ENCODE peak calls at places on chromosomes 3 and 15, in seven cellular contexts. Y is hepatocyte, I is psoas muscle, W is testis, F is Peyer's patch, B is stomach, P is uterus. O is an unnamed sample.

GRCh38 chr15:72923304-72923703 is 129.0 kb upstream of the NEO1 start:
- DNase-seq in Y (no peak), P (no peak), F (no peak), B (no peak), I (no peak), W (no peak), O (no peak)

GRCh38 chr3:108219336-108219735 is 2.9 kb downstream of the IFT57 start:
- DNase-seq in P (no peak), Y (no peak), I (no peak), W (no peak), B (no peak), F (no peak), O (no peak)

GRCh38 chr3:76039431-76039830 is 254.1 kb upstream of the ZNF717 start:
- DNase-seq in Y (no peak), W (no peak), P (no peak), F (no peak), I (no peak), B (no peak), O (no peak)

GRCh38 chr3:14256561-14257342 is 78.1 kb downstream of the LSM3 start:
- DNase-seq in F (peak; percentile 73), I (peak; percentile 64), B (peak; percentile 56), W (peak; percentile 44), Y (peak; percentile 44), P (peak; percentile 11), O (no peak)

GRCh38 chr3:51722362-51722761 is 15.5 kb downstream of the GRM2 start:
- DNase-seq in P (no peak), I (no peak), Y (no peak), F (no peak), W (no peak), B (no peak), O (no peak)

GRCh38 chr15:101167791-101168462 is 83.9 kb downstream of the CHSY1 start:
- DNase-seq in I (peak; percentile 83), B (peak; percentile 42), W (peak; percentile 54), Y (peak; percentile 50), P (peak; percentile 75), F (peak; percentile 57), O (peak; percentile 95)

GRCh38 chr3:28726840-28727239 is 378.2 kb upstream of the AZI2 start:
- DNase-seq in I (peak; percentile 62), P (no peak), W (peak; percentile 74), B (peak; percentile 54), F (peak; percentile 52), Y (peak; percentile 56), O (no peak)

GRCh38 chr3:39528844-39529243 is 61.4 kb downstream of the MOBP start:
- DNase-seq in I (no peak), B (no peak), F (no peak), Y (no peak), W (no peak), P (no peak), O (no peak)

GRCh38 chr3:150391200-150391599 is 16.9 kb upstream of the TSC22D2 start:
- DNase-seq in I (no peak), P (no peak), Y (no peak), B (no peak), W (no peak), F (no peak), O (no peak)

GRCh38 chr3:25259871-25260270 is 168.2 kb upstream of the RARB start:
- DNase-seq in F (no peak), W (no peak), Y (peak; percentile 7), I (no peak), B (no peak), P (no peak), O (no peak)

GRCh38 chr3:140922634-140923033 is 19.0 kb upstream of the SLC25A36 start:
- DNase-seq in I (no peak), W (no peak), P (no peak), Y (peak; percentile 26), F (no peak), B (no peak), O (no peak)

GRCh38 chr3:79041621-79042020 is 726.2 kb downstream of the ROBO1 start:
- DNase-seq in Y (no peak), F (no peak), P (no peak), I (no peak), B (no peak), W (no peak), O (no peak)

GRCh38 chr15:73753250-73754130 is at the start of gene INSYN1:
- DNase-seq in B (peak; percentile 47), W (peak; percentile 65), I (peak; percentile 67), Y (peak; percentile 71), P (no peak), F (no peak), O (peak; percentile 66)

GRCh38 chr3:61680617-61681016 is 119.2 kb downstream of the PTPRG start:
- DNase-seq in F (no peak), I (no peak), B (no peak), P (no peak), W (no peak), Y (no peak), O (no peak)

GRCh38 chr3:42182555-42182954 is 83.4 kb downstream of the CCK start:
- DNase-seq in B (no peak), P (no peak), I (no peak), F (no peak), Y (no peak), W (no peak), O (no peak)

GRCh38 chr15:62545392-62546227 is 380.5 kb upstream of the C2CD4B start:
- DNase-seq in W (peak; percentile 59), I (peak; percentile 74), P (peak; percentile 40), B (peak; percentile 75), F (peak; percentile 54), Y (no peak), O (no peak)

GRCh38 chr3:188584162-188584529 is 430.2 kb downstream of the LPP start:
- DNase-seq in F (no peak), Y (peak; percentile 20), B (no peak), I (no peak), P (no peak), W (no peak), O (no peak)

GRCh38 chr3:197854596-197855343 is 63.7 kb downstream of the LRCH3 start:
- DNase-seq in P (no peak), I (no peak), B (no peak), W (no peak), Y (peak; percentile 41), F (no peak), O (peak; percentile 89)

GRCh38 chr3:154776549-154777230 is 303.4 kb upstream of the MME start:
- DNase-seq in F (no peak), P (no peak), I (no peak), Y (no peak), B (no peak), W (no peak), O (no peak)

GRCh38 chr3:153704115-153704514 is 417.1 kb upstream of the ARHGEF26 start:
- DNase-seq in B (no peak), P (no peak), Y (no peak), F (no peak), W (no peak), I (no peak), O (no peak)

GRCh38 chr3:156688849-156689452 is 14.6 kb downstream of the TIPARP start:
- DNase-seq in B (no peak), I (no peak), F (no peak), Y (no peak), P (no peak), W (no peak), O (no peak)

GRCh38 chr3:156685752-156686151 is 11.4 kb downstream of the TIPARP start:
- DNase-seq in B (no peak), F (no peak), P (no peak), I (no peak), W (no peak), Y (no peak), O (no peak)

GRCh38 chr3:156689589-156689988 is 15.2 kb downstream of the TIPARP start:
- DNase-seq in I (no peak), F (no peak), Y (no peak), B (no peak), P (no peak), W (no peak), O (no peak)

GRCh38 chr3:156685198-156685597 is 10.8 kb downstream of the TIPARP start:
- DNase-seq in W (no peak), Y (no peak), P (no peak), B (no peak), I (no peak), F (no peak), O (no peak)

GRCh38 chr3:156687023-156687422 is 12.6 kb downstream of the TIPARP start:
- DNase-seq in P (no peak), B (no peak), I (no peak), Y (no peak), F (no peak), W (no peak), O (no peak)
- H3K4me1 ChIP-seq in P (peaks cover 2% of the 10 kb centered on the region), B (peaks cover 96% of the 10 kb centered on the region), I (peaks cover 78% of the 10 kb centered on the region), Y (peaks cover 38% of the 10 kb centered on the region), F (peaks cover 8% of the 10 kb centered on the region), W (peaks cover 37% of the 10 kb centered on the region), O (peaks cover 98% of the 10 kb centered on the region)

GRCh38 chr3:101848326-101848725 is 988 bp upstream of the NFKBIZ start:
- DNase-seq in B (no peak), W (no peak), I (no peak), Y (no peak), P (no peak), F (no peak), O (no peak)
- H3K27ac ChIP-seq in B (peak overlapping the region; percentile 71), W (peak overlapping the region; percentile 96), I (peak overlapping the region; percentile 97), Y (peak overlapping the region; percentile 94), P (peak overlapping the region; percentile 98), F (peak overlapping the region; percentile 100), O (peak overlapping the region; percentile 71)

DNA sequence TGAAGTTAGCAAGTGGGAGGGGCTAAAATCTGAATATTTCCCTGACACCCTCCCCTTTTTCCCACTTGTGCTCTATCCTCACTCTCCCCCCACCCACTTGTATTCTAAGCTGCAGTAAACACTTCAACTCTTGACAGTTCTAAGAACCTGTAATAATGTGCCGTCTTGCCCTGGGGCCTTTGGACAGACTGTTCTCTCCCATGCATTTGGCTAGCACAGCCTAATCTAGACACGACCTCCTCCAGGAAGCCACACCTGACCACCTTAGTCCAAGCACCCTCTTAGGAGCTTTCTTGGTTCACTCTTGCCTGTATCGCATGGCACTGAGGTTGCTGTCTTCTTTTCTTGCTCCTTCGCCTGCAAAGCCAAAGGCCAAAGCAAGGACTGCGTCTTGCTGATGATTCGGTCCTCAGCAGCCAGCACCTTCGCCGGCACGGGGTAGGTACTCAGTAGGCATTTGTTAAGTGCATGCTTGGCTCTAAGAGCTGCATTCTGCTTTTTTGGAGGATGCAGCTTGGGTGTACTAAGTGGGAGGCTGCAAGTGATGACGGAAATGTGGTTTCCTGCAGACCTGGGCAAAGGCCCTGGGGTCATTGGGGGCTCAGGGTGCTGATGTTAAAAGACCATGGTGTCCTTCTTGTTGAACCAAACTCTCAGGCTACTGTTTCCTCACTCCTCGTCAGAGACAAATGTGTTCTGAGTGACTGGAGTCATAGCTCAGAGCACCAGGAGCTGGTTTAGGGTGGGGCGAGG is 2.0 kb upstream of the ZNF710 start:
- DNase-seq in Y (no peak), W (no peak), I (no peak), P (no peak), F (no peak), B (no peak), O (no peak)
- H3K4me1 ChIP-seq in Y (peaks cover 38% of the 10 kb centered on the region), W (peaks cover 15% of the 10 kb centered on the region), I (peaks cover 22% of the 10 kb centered on the region), P (peaks cover 7% of the 10 kb centered on the region), F (no peaks in the 10 kb centered on the region), B (peaks cover 45% of the 10 kb centered on the region), O (peaks cover 39% of the 10 kb centered on the region)

DNA sequence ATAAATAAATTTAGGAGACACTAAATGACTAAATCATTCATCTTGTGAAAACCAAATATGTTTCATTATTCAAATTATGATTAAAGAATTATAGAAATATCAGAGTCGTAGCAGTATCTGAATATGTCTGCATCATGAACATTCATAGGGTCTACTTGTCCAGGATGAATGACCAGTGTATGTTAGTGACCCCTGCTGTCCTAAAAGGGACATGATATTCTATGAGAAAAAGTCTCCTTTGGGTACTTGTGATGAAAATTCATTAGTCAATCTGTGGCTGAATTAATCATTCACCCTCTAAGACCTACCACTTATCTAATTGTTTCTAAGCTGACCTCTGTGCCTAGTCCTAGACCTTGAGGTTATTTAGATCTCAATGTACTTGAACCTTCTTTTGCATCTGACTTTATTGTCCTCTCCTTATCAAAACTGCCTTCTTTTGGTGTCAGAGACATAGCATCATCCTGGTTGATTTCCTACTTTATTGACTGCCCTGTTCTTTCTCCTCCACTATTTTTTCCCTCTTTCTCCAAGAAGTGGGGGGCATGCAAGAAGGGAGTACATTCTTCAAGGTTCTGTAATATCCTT is 799.3 kb downstream of the DIPK2A start:
- DNase-seq in F (no peak), Y (peak; percentile 43), P (no peak), B (no peak), W (no peak), I (no peak), O (no peak)
- H3K27ac ChIP-seq in F (no peak overlapping the region), Y (no peak overlapping the region), P (no peak overlapping the region), B (no peak overlapping the region), W (no peak overlapping the region), I (no peak overlapping the region), O (no peak overlapping the region)